ENCODE peak calls at places on chromosomes 4 and X, in eight cellular contexts. O, V, G, A, Y, Z, T and I are unnamed samples.

GRCh38 chr4:4852591-4853362 is 6.7 kb upstream of the MSX1 start:
- DNase-seq in O (peak), V (peak), G (peak), A (peak), Y (peak), Z (peak), T (peak), I (no peak)

GRCh38 chrX:16826207-16826606 is 39.9 kb downstream of the TXLNG start:
- DNase-seq in O (peak), V (peak), G (no peak), A (peak), Y (peak), Z (peak), T (no peak), I (peak)

GRCh38 chr4:102780476-102781144 is 19.8 kb upstream of the MANBA start:
- DNase-seq in O (peak), V (peak), G (no peak), A (peak), Y (no peak), Z (no peak), T (no peak), I (no peak)

GRCh38 chr4:4420421-4420820 is 33.5 kb downstream of the NSG1 start:
- DNase-seq in O (no peak), V (no peak), G (no peak), A (no peak), Y (no peak), Z (no peak), T (no peak), I (no peak)

GRCh38 chrX:147550217-147550616 is 361.5 kb upstream of the FMR1 start:
- DNase-seq in O (peak), V (peak), G (no peak), A (no peak), Y (no peak), Z (no peak), T (no peak), I (no peak)

GRCh38 chrX:39439910-39440733 is 638.9 kb downstream of the MID1IP1 start:
- DNase-seq in O (no peak), V (peak), G (no peak), A (no peak), Y (no peak), Z (no peak), T (no peak), I (no peak)

GRCh38 chr4:80215449-80216052 is 18.2 kb downstream of the PRDM8 start:
- DNase-seq in O (peak), V (peak), G (no peak), A (peak), Y (peak), Z (no peak), T (no peak), I (peak)

GRCh38 chr4:73646117-73646516 is 25.9 kb upstream of the RASSF6 start:
- DNase-seq in O (no peak), V (no peak), G (no peak), A (no peak), Y (no peak), Z (no peak), T (no peak), I (no peak)

GRCh38 chr4:38190717-38191178 is 230.6 kb downstream of the PTTG2 start:
- DNase-seq in O (peak), V (no peak), G (no peak), A (peak), Y (no peak), Z (peak), T (no peak), I (no peak)

GRCh38 chrX:102746134-102746584 is 25.6 kb downstream of the GPRASP3 start:
- DNase-seq in O (no peak), V (no peak), G (peak), A (peak), Y (no peak), Z (no peak), T (peak), I (no peak)

GRCh38 chr4:175639346-175639745 is 172.7 kb downstream of the GPM6A start:
- DNase-seq in O (peak), V (no peak), G (no peak), A (no peak), Y (no peak), Z (no peak), T (no peak), I (no peak)

GRCh38 chr4:26204249-26204825 is 116.5 kb upstream of the RBPJ start:
- DNase-seq in O (no peak), V (peak), G (no peak), A (no peak), Y (no peak), Z (no peak), T (no peak), I (no peak)

GRCh38 chr4:11011249-11011648 is 326.7 kb upstream of the CLNK start:
- DNase-seq in O (no peak), V (no peak), G (no peak), A (no peak), Y (no peak), Z (no peak), T (no peak), I (no peak)

GRCh38 chrX:24131476-24131875 is 18.1 kb upstream of the ZFX start:
- DNase-seq in O (peak), V (no peak), G (no peak), A (peak), Y (no peak), Z (no peak), T (no peak), I (no peak)

GRCh38 chr4:96677499-96677898 is 837.6 kb downstream of the PDHA2 start:
- DNase-seq in O (peak), V (no peak), G (no peak), A (no peak), Y (no peak), Z (no peak), T (no peak), I (no peak)

GRCh38 chrX:49102221-49102620 is 21.3 kb downstream of the GPKOW start:
- DNase-seq in O (no peak), V (no peak), G (no peak), A (no peak), Y (no peak), Z (no peak), T (no peak), I (no peak)

GRCh38 chrX:103405009-103405333 is 28.6 kb downstream of the BEX3 start:
- DNase-seq in O (no peak), V (no peak), G (no peak), A (no peak), Y (no peak), Z (no peak), T (no peak), I (no peak)

GRCh38 chrX:2385224-2385623 is 115.6 kb downstream of the DHRSX start:
- DNase-seq in O (peak), V (no peak), G (no peak), A (peak), Y (peak), Z (no peak), T (no peak), I (no peak)

GRCh38 chr4:154960476-154960875 is 179.4 kb downstream of the RBM46 start:
- DNase-seq in O (no peak), V (no peak), G (no peak), A (no peak), Y (no peak), Z (no peak), T (no peak), I (no peak)

GRCh38 chrX:22060952-22061351 is 28.8 kb downstream of the PHEX start:
- DNase-seq in O (no peak), V (no peak), G (no peak), A (no peak), Y (no peak), Z (no peak), T (no peak), I (no peak)

GRCh38 chrX:123835661-123836371 is 24.0 kb upstream of the XIAP start:
- DNase-seq in O (peak), V (no peak), G (no peak), A (peak), Y (peak), Z (peak), T (no peak), I (no peak)

GRCh38 chr4:128560754-128561495 is 248.6 kb upstream of the JADE1 start:
- DNase-seq in O (no peak), V (peak), G (no peak), A (no peak), Y (no peak), Z (no peak), T (no peak), I (no peak)

GRCh38 chr4:833731-834367 is 7.9 kb upstream of the CPLX1 start:
- DNase-seq in O (no peak), V (no peak), G (no peak), A (no peak), Y (no peak), Z (no peak), T (no peak), I (no peak)

GRCh38 chrX:136143714-136144113 is 3.6 kb upstream of the FHL1 start:
- DNase-seq in O (no peak), V (peak), G (no peak), A (no peak), Y (no peak), Z (no peak), T (no peak), I (no peak)

GRCh38 chrX:72121381-72121780 is 10.3 kb downstream of the RTL5 start:
- DNase-seq in O (peak), V (peak), G (peak), A (peak), Y (peak), Z (peak), T (no peak), I (no peak)

GRCh38 chr4:186096681-186097080 is 7.8 kb upstream of the FAM149A start:
- DNase-seq in O (no peak), V (no peak), G (no peak), A (no peak), Y (no peak), Z (no peak), T (no peak), I (no peak)

GRCh38 chrX:20571611-20572010 is 304.9 kb upstream of the RPS6KA3 start:
- DNase-seq in O (peak), V (no peak), G (no peak), A (peak), Y (no peak), Z (no peak), T (no peak), I (no peak)